ENCODE peak calls at places on chromosomes 7 and 10, in seven cellular contexts. G is NCI-H1694 treated with DMSO at 0.1 percent for 48 hours; F is activated CD4-positive, CD25-positive, alpha-beta regulatory T cell treated with anti-CD3 and anti-CD28 coated beads, Interleukin-2, amount 50 U/mL, for 72 hours; R is SK-N-SH; A is occipital lobe; S is GM04503; I is effector CD4-positive, alpha-beta T cell. Y is an unnamed sample.

GRCh38 chr7:103752995-103753394 is 236.5 kb downstream of the RELN start:
- DNase-seq in G (no peak), F (no peak), R (no peak), A (no peak), S (no peak), I (no peak), Y (peak; percentile 81)

GRCh38 chr7:13851756-13852155 is 137.7 kb downstream of the ETV1 start:
- DNase-seq in G (no peak), F (no peak), R (peak; percentile 33), A (no peak), S (peak; percentile 26), I (no peak), Y (peak; percentile 24)

GRCh38 chr10:55191236-55191860 is 390.3 kb upstream of the PCDH15 start:
- DNase-seq in G (no peak), F (no peak), R (no peak), A (no peak), S (no peak), I (no peak), Y (no peak)

GRCh38 chr7:66359656-66360211 is 154.6 kb downstream of the TPST1 start:
- DNase-seq in G (peak; percentile 84), F (no peak), R (peak; percentile 26), A (peak; percentile 50), S (no peak), I (no peak), Y (no peak)

GRCh38 chr7:37275086-37275485 is 173.6 kb downstream of the ELMO1 start:
- DNase-seq in G (no peak), F (no peak), R (no peak), A (no peak), S (no peak), I (no peak), Y (no peak)

GRCh38 chr10:60434418-60435046 is 44.9 kb upstream of the ANK3 start:
- DNase-seq in G (peak; percentile 69), F (no peak), R (peak; percentile 61), A (peak; percentile 18), S (no peak), I (no peak), Y (peak; percentile 68)

GRCh38 chr7:41052736-41053135 is 650.2 kb downstream of the INHBA start:
- DNase-seq in G (peak; percentile 30), F (no peak), R (no peak), A (no peak), S (no peak), I (no peak), Y (peak; percentile 79)

GRCh38 chr7:23347007-23347681 is 48.0 kb downstream of the MALSU1 start:
- DNase-seq in G (no peak), F (no peak), R (no peak), A (no peak), S (no peak), I (no peak), Y (no peak)

GRCh38 chr10:28411648-28412047 is 108.8 kb upstream of the MPP7 start:
- DNase-seq in G (no peak), F (no peak), R (no peak), A (no peak), S (no peak), I (no peak), Y (no peak)